ENCODE peak calls at places on chromosomes 6 and 20, in ten cellular contexts. One of them, this sample, is unnamed. For H3K9me3, the result is how much of the 10 kb centered on the place peaks cover.

GRCh38 chr20:59805786-59806577 is 127.5 kb downstream of the SYCP2 start:
- DNase-seq in fibroblast of lung: no peak
- DNase-seq in endothelial cell of umbilical vein: no peak
- DNase-seq in GM23248: no peak
- DNase-seq in H9: peak
- DNase-seq in neural progenitor cell: no peak
- DNase-seq in astrocyte: no peak
- DNase-seq in IMR-90: no peak
- DNase-seq in HepG2: no peak
- DNase-seq in H1: no peak
- DNase-seq in this sample: peak

GRCh38 chr6:104325341-104326172 is 534.2 kb downstream of the HACE1 start:
- DNase-seq in fibroblast of lung: peak
- DNase-seq in endothelial cell of umbilical vein: peak
- DNase-seq in GM23248: peak
- DNase-seq in H9: no peak
- DNase-seq in neural progenitor cell: peak
- DNase-seq in astrocyte: no peak
- DNase-seq in IMR-90: no peak
- DNase-seq in HepG2: no peak
- DNase-seq in H1: no peak
- DNase-seq in this sample: peak

GRCh38 chr6:136774228-136775041 is 17.8 kb downstream of the MAP3K5 start:
- DNase-seq in fibroblast of lung: peak
- DNase-seq in endothelial cell of umbilical vein: peak
- DNase-seq in GM23248: peak
- DNase-seq in H9: no peak
- DNase-seq in neural progenitor cell: no peak
- DNase-seq in astrocyte: peak
- DNase-seq in IMR-90: peak
- DNase-seq in HepG2: no peak
- DNase-seq in H1: no peak
- DNase-seq in this sample: no peak

GRCh38 chr6:167998206-167998605 is 735 bp downstream of the KIF25 start:
- DNase-seq in fibroblast of lung: no peak
- DNase-seq in endothelial cell of umbilical vein: no peak
- DNase-seq in GM23248: peak
- DNase-seq in H9: no peak
- DNase-seq in neural progenitor cell: no peak
- DNase-seq in astrocyte: no peak
- DNase-seq in IMR-90: no peak
- DNase-seq in HepG2: no peak
- DNase-seq in H1: no peak
- DNase-seq in this sample: no peak

GRCh38 chr20:49464556-49464955 is 17.9 kb downstream of the KCNB1 start:
- DNase-seq in fibroblast of lung: no peak
- DNase-seq in endothelial cell of umbilical vein: no peak
- DNase-seq in GM23248: no peak
- DNase-seq in H9: no peak
- DNase-seq in neural progenitor cell: no peak
- DNase-seq in astrocyte: no peak
- DNase-seq in IMR-90: no peak
- DNase-seq in HepG2: no peak
- DNase-seq in H1: no peak
- DNase-seq in this sample: no peak

GRCh38 chr6:166173292-166173951 is 5.8 kb upstream of the TBXT start:
- DNase-seq in fibroblast of lung: no peak
- DNase-seq in endothelial cell of umbilical vein: no peak
- DNase-seq in GM23248: no peak
- DNase-seq in H9: peak
- DNase-seq in neural progenitor cell: peak
- DNase-seq in astrocyte: no peak
- DNase-seq in IMR-90: no peak
- DNase-seq in HepG2: no peak
- DNase-seq in H1: no peak
- DNase-seq in this sample: peak

GRCh38 chr6:53297004-53297403 is 51.7 kb downstream of the ELOVL5 start:
- DNase-seq in fibroblast of lung: no peak
- DNase-seq in endothelial cell of umbilical vein: no peak
- DNase-seq in GM23248: no peak
- DNase-seq in H9: no peak
- DNase-seq in neural progenitor cell: no peak
- DNase-seq in astrocyte: no peak
- DNase-seq in IMR-90: no peak
- DNase-seq in HepG2: no peak
- DNase-seq in H1: no peak
- DNase-seq in this sample: no peak

GRCh38 chr6:151390276-151391020 is 911 bp downstream of the ZBTB2 start:
- DNase-seq in fibroblast of lung: peak
- DNase-seq in endothelial cell of umbilical vein: peak
- DNase-seq in GM23248: peak
- DNase-seq in H9: peak
- DNase-seq in neural progenitor cell: peak
- DNase-seq in astrocyte: peak
- DNase-seq in IMR-90: peak
- DNase-seq in HepG2: peak
- DNase-seq in H1: peak
- DNase-seq in this sample: peak

GRCh38 chr20:41398408-41398807 is 31.8 kb upstream of the EMILIN3 start:
- DNase-seq in fibroblast of lung: peak
- DNase-seq in endothelial cell of umbilical vein: no peak
- DNase-seq in GM23248: no peak
- DNase-seq in H9: no peak
- DNase-seq in neural progenitor cell: no peak
- DNase-seq in astrocyte: no peak
- DNase-seq in IMR-90: peak
- DNase-seq in HepG2: no peak
- DNase-seq in H1: no peak
- DNase-seq in this sample: no peak

GRCh38 chr6:38322123-38322522 is 317.6 kb downstream of the BTBD9 start:
- DNase-seq in fibroblast of lung: no peak
- DNase-seq in endothelial cell of umbilical vein: peak
- DNase-seq in GM23248: no peak
- DNase-seq in H9: no peak
- DNase-seq in neural progenitor cell: no peak
- DNase-seq in astrocyte: peak
- DNase-seq in IMR-90: no peak
- DNase-seq in HepG2: no peak
- DNase-seq in H1: no peak
- DNase-seq in this sample: no peak

GRCh38 chr6:13453771-13454251 is 33.6 kb downstream of the GFOD1 start:
- DNase-seq in fibroblast of lung: peak
- DNase-seq in endothelial cell of umbilical vein: peak
- DNase-seq in GM23248: peak
- DNase-seq in H9: no peak
- DNase-seq in neural progenitor cell: no peak
- DNase-seq in astrocyte: peak
- DNase-seq in IMR-90: peak
- DNase-seq in HepG2: no peak
- DNase-seq in H1: no peak
- DNase-seq in this sample: peak
- H3K9me3 ChIP-seq in fibroblast of lung: under half
- H3K9me3 ChIP-seq in endothelial cell of umbilical vein: under half
- H3K9me3 ChIP-seq in GM23248: under half
- H3K9me3 ChIP-seq in H9: under half
- H3K9me3 ChIP-seq in neural progenitor cell: under half
- H3K9me3 ChIP-seq in astrocyte: under half
- H3K9me3 ChIP-seq in IMR-90: under half
- H3K9me3 ChIP-seq in HepG2: under half
- H3K9me3 ChIP-seq in H1: under half
- H3K9me3 ChIP-seq in this sample: under half

GRCh38 chr6:83600531-83600930 is 88.2 kb downstream of the PRSS35 start:
- DNase-seq in fibroblast of lung: no peak
- DNase-seq in endothelial cell of umbilical vein: no peak
- DNase-seq in GM23248: peak
- DNase-seq in H9: no peak
- DNase-seq in neural progenitor cell: no peak
- DNase-seq in astrocyte: no peak
- DNase-seq in IMR-90: no peak
- DNase-seq in HepG2: no peak
- DNase-seq in H1: no peak
- DNase-seq in this sample: no peak
- H3K9ac ChIP-seq in fibroblast of lung: no peak
- H3K9ac ChIP-seq in endothelial cell of umbilical vein: no peak
- H3K9ac ChIP-seq in GM23248: no peak
- H3K9ac ChIP-seq in H9: no peak
- H3K9ac ChIP-seq in neural progenitor cell: no peak
- H3K9ac ChIP-seq in astrocyte: no peak
- H3K9ac ChIP-seq in IMR-90: no peak
- H3K9ac ChIP-seq in HepG2: no peak
- H3K9ac ChIP-seq in H1: no peak
- H3K9ac ChIP-seq in this sample: no peak

DNA sequence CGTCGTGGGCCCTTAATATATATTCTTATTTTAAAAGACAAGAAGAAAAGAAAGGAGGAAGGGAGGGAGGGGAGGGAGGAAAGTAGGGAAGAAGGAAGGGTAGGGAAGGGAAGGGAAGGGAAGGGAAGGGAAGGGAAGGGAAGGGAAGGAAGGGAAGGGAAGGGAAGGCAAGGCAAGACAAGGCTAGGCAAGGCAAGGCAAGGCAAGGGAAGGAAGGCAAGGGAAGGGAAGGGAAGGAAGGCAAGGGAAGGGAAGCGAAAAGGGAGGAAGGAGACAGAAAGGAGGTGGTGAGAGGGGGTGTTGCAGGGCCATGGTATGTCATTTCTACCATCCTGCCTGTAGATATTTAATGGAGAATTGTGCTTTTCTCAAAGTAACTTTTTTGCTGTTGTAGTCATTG is 83.9 kb upstream of the BTBD3 start:
- DNase-seq in fibroblast of lung: no peak
- DNase-seq in endothelial cell of umbilical vein: no peak
- DNase-seq in GM23248: no peak
- DNase-seq in H9: no peak
- DNase-seq in neural progenitor cell: no peak
- DNase-seq in astrocyte: no peak
- DNase-seq in IMR-90: no peak
- DNase-seq in HepG2: no peak
- DNase-seq in H1: no peak
- DNase-seq in this sample: no peak
- H3K9me3 ChIP-seq in fibroblast of lung: under half
- H3K9me3 ChIP-seq in endothelial cell of umbilical vein: under half
- H3K9me3 ChIP-seq in GM23248: under half
- H3K9me3 ChIP-seq in H9: under half
- H3K9me3 ChIP-seq in neural progenitor cell: under half
- H3K9me3 ChIP-seq in astrocyte: under half
- H3K9me3 ChIP-seq in IMR-90: under half
- H3K9me3 ChIP-seq in HepG2: under half
- H3K9me3 ChIP-seq in H1: under half
- H3K9me3 ChIP-seq in this sample: under half

DNA sequence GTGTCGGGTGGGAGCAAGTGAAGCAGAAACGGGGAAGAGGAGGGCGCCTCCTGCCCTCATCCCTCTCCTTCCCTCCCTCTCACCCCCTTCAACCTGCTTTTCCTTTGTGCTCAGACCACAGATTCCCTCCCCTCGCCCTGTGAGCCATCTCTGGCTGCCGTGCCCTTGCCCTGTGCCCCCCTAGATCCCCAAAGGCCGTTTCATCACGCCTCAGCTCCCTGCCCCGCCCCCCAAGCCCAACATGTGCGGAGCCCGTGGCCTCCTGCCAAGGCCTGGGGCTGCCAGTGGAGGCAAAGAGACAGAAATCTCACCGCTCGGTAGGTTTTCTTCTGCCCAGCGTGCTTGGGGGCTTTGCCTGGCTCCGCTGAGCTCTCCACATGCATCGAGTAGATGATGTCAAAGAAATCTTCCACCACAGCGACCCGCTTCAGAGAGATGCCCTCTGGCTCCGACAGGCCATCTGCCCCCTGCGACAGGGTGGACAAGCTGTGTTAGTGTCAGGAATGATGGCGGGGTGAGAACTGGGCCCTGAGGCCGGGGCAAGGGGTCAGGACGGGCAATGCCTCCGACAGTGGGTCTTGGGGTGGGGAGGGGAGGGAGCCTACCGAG is 57.6 kb downstream of the NOL4L start:
- DNase-seq in fibroblast of lung: no peak
- DNase-seq in endothelial cell of umbilical vein: no peak
- DNase-seq in GM23248: no peak
- DNase-seq in H9: no peak
- DNase-seq in neural progenitor cell: peak
- DNase-seq in astrocyte: no peak
- DNase-seq in IMR-90: no peak
- DNase-seq in HepG2: no peak
- DNase-seq in H1: no peak
- DNase-seq in this sample: peak
- H3K9ac ChIP-seq in fibroblast of lung: no peak
- H3K9ac ChIP-seq in endothelial cell of umbilical vein: no peak
- H3K9ac ChIP-seq in GM23248: no peak
- H3K9ac ChIP-seq in H9: no peak
- H3K9ac ChIP-seq in neural progenitor cell: no peak
- H3K9ac ChIP-seq in astrocyte: no peak
- H3K9ac ChIP-seq in IMR-90: no peak
- H3K9ac ChIP-seq in HepG2: no peak
- H3K9ac ChIP-seq in H1: no peak
- H3K9ac ChIP-seq in this sample: no peak

GRCh38 chr20:61230-61629 is 26.2 kb upstream of the DEFB125 start:
- DNase-seq in fibroblast of lung: no peak
- DNase-seq in endothelial cell of umbilical vein: no peak
- DNase-seq in GM23248: no peak
- DNase-seq in H9: no peak
- DNase-seq in neural progenitor cell: no peak
- DNase-seq in astrocyte: no peak
- DNase-seq in IMR-90: no peak
- DNase-seq in HepG2: no peak
- DNase-seq in H1: no peak
- DNase-seq in this sample: no peak
- H3K9me3 ChIP-seq in fibroblast of lung: under half
- H3K9me3 ChIP-seq in endothelial cell of umbilical vein: under half
- H3K9me3 ChIP-seq in GM23248: under half
- H3K9me3 ChIP-seq in H9: half or more
- H3K9me3 ChIP-seq in neural progenitor cell: under half
- H3K9me3 ChIP-seq in astrocyte: under half
- H3K9me3 ChIP-seq in IMR-90: under half
- H3K9me3 ChIP-seq in HepG2: half or more
- H3K9me3 ChIP-seq in H1: half or more
- H3K9me3 ChIP-seq in this sample: half or more

GRCh38 chr6:85712346-85712745 is 69.7 kb upstream of the SYNCRIP start:
- DNase-seq in fibroblast of lung: no peak
- DNase-seq in endothelial cell of umbilical vein: no peak
- DNase-seq in GM23248: no peak
- DNase-seq in H9: no peak
- DNase-seq in neural progenitor cell: no peak
- DNase-seq in astrocyte: no peak
- DNase-seq in IMR-90: no peak
- DNase-seq in HepG2: no peak
- DNase-seq in H1: no peak
- DNase-seq in this sample: no peak
- H3K9ac ChIP-seq in fibroblast of lung: no peak
- H3K9ac ChIP-seq in endothelial cell of umbilical vein: no peak
- H3K9ac ChIP-seq in GM23248: no peak
- H3K9ac ChIP-seq in H9: no peak
- H3K9ac ChIP-seq in neural progenitor cell: no peak
- H3K9ac ChIP-seq in astrocyte: no peak
- H3K9ac ChIP-seq in IMR-90: no peak
- H3K9ac ChIP-seq in HepG2: no peak
- H3K9ac ChIP-seq in H1: no peak
- H3K9ac ChIP-seq in this sample: no peak

This sample was measured in endodermal cell.